ENCODE peak calls at places on chromosomes 4 and X, in seven cellular contexts. B is mesothelial cell of epicardium, Q is pancreas, F is heart right ventricle, I is tibial nerve, K is mucosa of descending colon, C is fibroblast of lung. U is an unnamed sample.
A peak's percentile ranks its signal among the peaks of the same experiment; 100 is the strongest.

GRCh38 chrX:48974574-48974973 is 2.9 kb upstream of the KCND1 start:
- DNase-seq in B (no peak), Q (no peak), F (no peak), I (no peak), K (no peak), C (no peak), U (no peak)

GRCh38 chrX:21683910-21684309 is 25.8 kb upstream of the KLHL34 start:
- DNase-seq in B (no peak), Q (no peak), F (no peak), I (no peak), K (no peak), C (peak; percentile 87), U (no peak)

GRCh38 chr4:180805101-180805500 is 1438.1 kb upstream of the TENM3 start:
- DNase-seq in B (no peak), Q (no peak), F (no peak), I (no peak), K (no peak), C (no peak), U (no peak)

GRCh38 chr4:38097818-38098217 is 137.6 kb downstream of the PTTG2 start:
- DNase-seq in B (no peak), Q (no peak), F (no peak), I (no peak), K (no peak), C (no peak), U (no peak)

GRCh38 chr4:173211222-173211621 is 42.6 kb downstream of the GALNT7 start:
- DNase-seq in B (no peak), Q (no peak), F (no peak), I (no peak), K (no peak), C (no peak), U (no peak)

GRCh38 chrX:125620715-125621587 is 301.3 kb downstream of the TEX13C start:
- DNase-seq in B (no peak), Q (no peak), F (no peak), I (no peak), K (no peak), C (no peak), U (no peak)

GRCh38 chr4:15659768-15660394 is 4.7 kb upstream of the FBXL5 start:
- DNase-seq in B (no peak), Q (no peak), F (no peak), I (no peak), K (no peak), C (peak; percentile 69), U (no peak)

GRCh38 chr4:41204400-41204978 is 9.9 kb downstream of the APBB2 start:
- DNase-seq in B (no peak), Q (peak; percentile 51), F (peak; percentile 46), I (no peak), K (no peak), C (peak; percentile 57), U (no peak)

GRCh38 chrX:9352683-9353430 is 112.0 kb upstream of the TBL1X start:
- DNase-seq in B (no peak), Q (no peak), F (no peak), I (no peak), K (peak; percentile 28), C (peak; percentile 80), U (no peak)

GRCh38 chr4:27318740-27319139 is 458.1 kb downstream of the STIM2 start:
- DNase-seq in B (no peak), Q (peak; percentile 3), F (no peak), I (no peak), K (peak; percentile 76), C (peak; percentile 12), U (no peak)

GRCh38 chr4:102589743-102590142 is 88.6 kb downstream of the NFKB1 start:
- DNase-seq in B (no peak), Q (no peak), F (no peak), I (no peak), K (no peak), C (no peak), U (no peak)

GRCh38 chrX:94751611-94752010 is 1077.6 kb downstream of the FAM133A start:
- DNase-seq in B (no peak), Q (no peak), F (no peak), I (no peak), K (no peak), C (no peak), U (no peak)

GRCh38 chr4:137082051-137082450 is 450.2 kb downstream of the PCDH18 start:
- DNase-seq in B (no peak), Q (no peak), F (no peak), I (no peak), K (no peak), C (peak; percentile 3), U (no peak)

GRCh38 chr4:89048906-89049601 is 7.9 kb downstream of the FAM13A start:
- DNase-seq in B (no peak), Q (no peak), F (no peak), I (no peak), K (no peak), C (no peak), U (no peak)

GRCh38 chr4:169958629-169959028 is 67.6 kb downstream of the MFAP3L start:
- DNase-seq in B (no peak), Q (no peak), F (no peak), I (no peak), K (no peak), C (no peak), U (no peak)

GRCh38 chr4:61445374-61446063 is 245.4 kb downstream of the ADGRL3 start:
- DNase-seq in B (no peak), Q (no peak), F (no peak), I (no peak), K (no peak), C (no peak), U (no peak)

GRCh38 chr4:184310171-184310567 is 92.5 kb upstream of the ENPP6 start:
- DNase-seq in B (no peak), Q (no peak), F (peak; percentile 19), I (no peak), K (peak; percentile 61), C (no peak), U (no peak)

GRCh38 chr4:112735474-112735951 is 98.6 kb downstream of the LARP7 start:
- DNase-seq in B (no peak), Q (no peak), F (no peak), I (no peak), K (no peak), C (no peak), U (no peak)

GRCh38 chr4:101419324-101420135 is 72.2 kb upstream of the PPP3CA start:
- DNase-seq in B (no peak), Q (no peak), F (no peak), I (no peak), K (peak; percentile 53), C (peak; percentile 46), U (no peak)

GRCh38 chr4:169345207-169345788 is 74.5 kb upstream of the SH3RF1 start:
- DNase-seq in B (no peak), Q (no peak), F (no peak), I (no peak), K (no peak), C (peak; percentile 77), U (no peak)

GRCh38 chr4:155759372-155760252 is 791 bp downstream of the GUCY1B1 start:
- DNase-seq in B (peak; percentile 44), Q (peak; percentile 52), F (peak; percentile 86), I (peak; percentile 13), K (peak; percentile 14), C (peak; percentile 61), U (peak; percentile 75)

GRCh38 chr4:77819836-77820679 is 890 bp upstream of the CNOT6L start:
- DNase-seq in B (peak; percentile 86), Q (peak; percentile 88), F (peak; percentile 93), I (peak; percentile 86), K (peak; percentile 96), C (peak; percentile 83), U (peak; percentile 90)

GRCh38 chrX:118325453-118325852 is 20.5 kb upstream of the WDR44 start:
- DNase-seq in B (no peak), Q (no peak), F (no peak), I (no peak), K (no peak), C (no peak), U (no peak)

GRCh38 chrX:134999469-134999868 is 8.7 kb downstream of the SMIM10 start:
- DNase-seq in B (no peak), Q (no peak), F (no peak), I (no peak), K (no peak), C (peak; percentile 83), U (no peak)

GRCh38 chrX:74656079-74656745 is 41.8 kb upstream of the RLIM start:
- DNase-seq in B (no peak), Q (no peak), F (no peak), I (no peak), K (no peak), C (no peak), U (no peak)

GRCh38 chr4:2340272-2341061 is 78.0 kb downstream of the ZFYVE28 start:
- DNase-seq in B (peak; percentile 13), Q (no peak), F (no peak), I (no peak), K (no peak), C (no peak), U (no peak)

GRCh38 chrX:112837531-112837930 is 3.1 kb downstream of the AMOT start:
- DNase-seq in B (no peak), Q (no peak), F (no peak), I (no peak), K (no peak), C (no peak), U (no peak)

GRCh38 chrX:112834976-112835375 is 5.7 kb downstream of the AMOT start:
- DNase-seq in B (no peak), Q (no peak), F (no peak), I (no peak), K (no peak), C (no peak), U (no peak)

GRCh38 chrX:112830540-112830939 is 10.1 kb downstream of the AMOT start:
- DNase-seq in B (no peak), Q (no peak), F (no peak), I (no peak), K (no peak), C (no peak), U (no peak)

GRCh38 chrX:112832481-112833095 is 8.0 kb downstream of the AMOT start:
- DNase-seq in B (peak; percentile 36), Q (peak; percentile 71), F (no peak), I (no peak), K (peak; percentile 77), C (no peak), U (no peak)

GRCh38 chrX:112834016-112834855 is 6.4 kb downstream of the AMOT start:
- DNase-seq in B (no peak), Q (no peak), F (no peak), I (no peak), K (no peak), C (peak; percentile 66), U (no peak)
- TF ChIP-seq CTCF in B (no peak), Q (no peak), F (no peak), I (no peak), K (no peak), C (no peak), U (no peak)

GRCh38 chr4:73069338-73070071 is at the start of gene COX18:
- DNase-seq in B (peak; percentile 89), Q (peak; percentile 97), F (peak; percentile 98), I (peak; percentile 94), K (peak; percentile 98), C (peak; percentile 99), U (peak; percentile 98)
- TF ChIP-seq CTCF in B (no peak), Q (no peak), F (peak; percentile 7), I (no peak), K (peak; percentile 8), C (no peak), U (no peak)

GRCh38 chrX:65910899-65911298 is 129.0 kb downstream of the VSIG4 start:
- DNase-seq in B (no peak), Q (no peak), F (no peak), I (no peak), K (no peak), C (no peak), U (no peak)
- TF ChIP-seq CTCF in B (no peak), Q (no peak), F (no peak), I (no peak), K (no peak), C (no peak), U (no peak)

GRCh38 chr4:7151668-7152227 is 40.6 kb upstream of the SORCS2 start:
- DNase-seq in B (no peak), Q (no peak), F (no peak), I (no peak), K (peak; percentile 51), C (no peak), U (no peak)
- TF ChIP-seq CTCF in B (no peak), Q (no peak), F (no peak), I (no peak), K (peak; percentile 12), C (no peak), U (no peak)